ENCODE peak calls at places on chromosome 12, in ten cellular contexts. Z is activated T-cell treated with anti-CD3 and anti-CD28 coated beads for 1 hour; O is retina; G is caudate nucleus; R is putamen; Q is activated CD4-positive, alpha-beta T cell treated with anti-CD3 and anti-CD28 coated beads for 1 hour; T is AML-193; J is activated CD4-positive, alpha-beta memory T cell treated with anti-CD3 and anti-CD28 coated beads, Interleukin-2, amount 10 ng/mL, durations not matched to agents 7 days and 5 days; L is GM18507; B is type B pancreatic cell. N is an unnamed sample.

GRCh38 chr12:124416516-124417395 is 121.9 kb downstream of the RFLNA start:
- DNase-seq in Z (no peak), O (no peak), G (no peak), R (no peak), Q (no peak), T (no peak), J (no peak), L (no peak), B (no peak), N (no peak)

GRCh38 chr12:113633678-113634332 is 162.1 kb upstream of the LHX5 start:
- DNase-seq in Z (no peak), O (no peak), G (no peak), R (no peak), Q (no peak), T (no peak), J (no peak), L (no peak), B (no peak), N (no peak)

GRCh38 chr12:49348781-49349180 is 2.1 kb downstream of the DNAJC22 start:
- DNase-seq in Z (no peak), O (no peak), G (no peak), R (no peak), Q (no peak), T (no peak), J (no peak), L (no peak), B (peak), N (no peak)

GRCh38 chr12:958449-959123 is 9.1 kb upstream of the RAD52 start:
- DNase-seq in Z (no peak), O (no peak), G (no peak), R (no peak), Q (no peak), T (no peak), J (no peak), L (no peak), B (no peak), N (no peak)

GRCh38 chr12:46359667-46360280 is 12.8 kb downstream of the SLC38A2 start:
- DNase-seq in Z (no peak), O (no peak), G (no peak), R (no peak), Q (no peak), T (no peak), J (no peak), L (no peak), B (no peak), N (no peak)

GRCh38 chr12:12194206-12194605 is 72.6 kb downstream of the LRP6 start:
- DNase-seq in Z (no peak), O (no peak), G (no peak), R (no peak), Q (no peak), T (no peak), J (no peak), L (no peak), B (no peak), N (no peak)

GRCh38 chr12:124761876-124762275 is 101.8 kb downstream of the SCARB1 start:
- DNase-seq in Z (no peak), O (no peak), G (no peak), R (no peak), Q (no peak), T (no peak), J (no peak), L (no peak), B (no peak), N (no peak)

GRCh38 chr12:40192704-40193255 is 32.0 kb upstream of the LRRK2 start:
- DNase-seq in Z (no peak), O (no peak), G (no peak), R (no peak), Q (no peak), T (no peak), J (peak), L (peak), B (no peak), N (no peak)

GRCh38 chr12:123293178-123293760 is 21.6 kb upstream of the CDK2AP1 start:
- DNase-seq in Z (no peak), O (no peak), G (no peak), R (no peak), Q (no peak), T (no peak), J (no peak), L (no peak), B (no peak), N (no peak)

GRCh38 chr12:90947869-90948268 is 7.1 kb downstream of the CCER1 start:
- DNase-seq in Z (no peak), O (no peak), G (no peak), R (no peak), Q (no peak), T (no peak), J (no peak), L (no peak), B (no peak), N (no peak)

GRCh38 chr12:130981947-130982346 is 28.2 kb downstream of the ADGRD1 start:
- DNase-seq in Z (no peak), O (no peak), G (no peak), R (no peak), Q (no peak), T (no peak), J (no peak), L (no peak), B (no peak), N (no peak)

GRCh38 chr12:118259079-118259478 is 113.6 kb downstream of the TAOK3 start:
- DNase-seq in Z (no peak), O (no peak), G (no peak), R (no peak), Q (no peak), T (no peak), J (no peak), L (no peak), B (no peak), N (no peak)

GRCh38 chr12:65494537-65494936 is 216.1 kb downstream of the MSRB3 start:
- DNase-seq in Z (no peak), O (no peak), G (no peak), R (no peak), Q (no peak), T (no peak), J (no peak), L (no peak), B (no peak), N (no peak)

GRCh38 chr12:72273851-72274284 is 1.7 kb downstream of the TRHDE start:
- DNase-seq in Z (no peak), O (peak), G (no peak), R (no peak), Q (no peak), T (no peak), J (no peak), L (no peak), B (no peak), N (no peak)

GRCh38 chr12:132795847-132796246 is 32.8 kb downstream of the GOLGA3 start:
- DNase-seq in Z (no peak), O (no peak), G (no peak), R (no peak), Q (no peak), T (no peak), J (no peak), L (no peak), B (no peak), N (no peak)

GRCh38 chr12:131618303-131618658 is 92.6 kb upstream of the SFSWAP start:
- DNase-seq in Z (no peak), O (peak), G (no peak), R (no peak), Q (no peak), T (no peak), J (no peak), L (no peak), B (no peak), N (no peak)

GRCh38 chr12:56996793-56997545 is 9.4 kb downstream of the ZBTB39 start:
- DNase-seq in Z (no peak), O (no peak), G (no peak), R (no peak), Q (no peak), T (no peak), J (no peak), L (no peak), B (peak), N (no peak)

GRCh38 chr12:107393043-107393725 is 292.4 kb upstream of the PWP1 start:
- DNase-seq in Z (no peak), O (no peak), G (no peak), R (no peak), Q (no peak), T (no peak), J (no peak), L (no peak), B (no peak), N (no peak)

GRCh38 chr12:21416611-21417121 is 20.8 kb upstream of the PYROXD1 start:
- DNase-seq in Z (no peak), O (no peak), G (no peak), R (no peak), Q (no peak), T (no peak), J (no peak), L (no peak), B (no peak), N (no peak)